ENCODE peak calls at places on chromosomes 16 and 17, in five cellular contexts. Y, G, I, M and R are unnamed samples.

GRCh38 chr17:83135692-83136091 is 56.3 kb downstream of the METRNL start:
- DNase-seq in M (no peak), G (no peak), Y (no peak), I (no peak), R (no peak)

GRCh38 chr16:969508-970378 is 1.0 kb downstream of the LMF1 start:
- DNase-seq in Y (no peak), I (no peak), G (peak), M (no peak), R (no peak)

GRCh38 chr16:74793571-74793970 is 19.0 kb upstream of the FA2H start:
- DNase-seq in G (no peak), Y (no peak), M (no peak), I (no peak), R (no peak)

GRCh38 chr17:79983456-79983855 is 52.2 kb downstream of the TBC1D16 start:
- DNase-seq in Y (no peak), M (no peak), I (no peak), G (no peak), R (no peak)

GRCh38 chr17:31581491-31581890 is 190.0 kb downstream of the RAB11FIP4 start:
- DNase-seq in G (no peak), Y (no peak), M (no peak), I (no peak), R (no peak)

GRCh38 chr17:18087610-18088491 is at the start of gene DRG2:
- DNase-seq in M (peak), I (peak), G (peak), Y (peak), R (peak)

GRCh38 chr16:54324716-54325115 is 38.1 kb upstream of the IRX3 start:
- DNase-seq in G (no peak), Y (no peak), I (no peak), M (no peak), R (no peak)

GRCh38 chr17:33049781-33050414 is 58.3 kb downstream of the SPACA3 start:
- DNase-seq in M (peak), Y (no peak), I (no peak), G (peak), R (peak)

GRCh38 chr17:40107266-40107980 is 7.0 kb upstream of the NR1D1 start:
- DNase-seq in G (no peak), Y (no peak), M (no peak), I (no peak), R (no peak)

GRCh38 chr17:32142857-32143524 is 689 bp downstream of the RHOT1 start:
- DNase-seq in M (peak), G (peak), Y (peak), I (no peak), R (peak)

GRCh38 chr16:29898786-29899515 is 399 bp downstream of the SEZ6L2 start:
- DNase-seq in Y (no peak), G (no peak), M (peak), I (no peak), R (no peak)

GRCh38 chr16:57834936-57835335 is 32.6 kb upstream of the KIFC3 start:
- DNase-seq in G (no peak), Y (no peak), I (no peak), M (no peak), R (no peak)

GRCh38 chr16:70638814-70639792 is 7.3 kb upstream of the IL34 start:
- DNase-seq in M (no peak), Y (peak), I (no peak), G (no peak), R (no peak)

GRCh38 chr16:373848-374615 is 3.7 kb upstream of the MRPL28 start:
- DNase-seq in Y (no peak), M (no peak), G (no peak), I (no peak), R (no peak)

GRCh38 chr17:5097101-5097834 is 14.4 kb downstream of the ZNF232 start:
- DNase-seq in I (peak), G (peak), M (peak), Y (no peak), R (peak)

GRCh38 chr17:35684046-35684802 is 47.2 kb upstream of the RASL10B start:
- DNase-seq in Y (peak), I (no peak), G (no peak), M (no peak), R (no peak)

GRCh38 chr16:25006504-25007055 is 8.6 kb downstream of the ARHGAP17 start:
- DNase-seq in G (no peak), I (no peak), Y (no peak), M (no peak), R (no peak)

GRCh38 chr17:40442392-40443195 is 656 bp upstream of the IGFBP4 start:
- DNase-seq in I (no peak), M (no peak), G (no peak), Y (no peak), R (no peak)

GRCh38 chr17:20999044-20999573 is 43.7 kb downstream of the USP22 start:
- DNase-seq in Y (no peak), G (no peak), M (no peak), I (no peak), R (no peak)

GRCh38 chr16:79758615-79759346 is 158.2 kb upstream of the MAF start:
- DNase-seq in Y (no peak), G (no peak), I (no peak), M (no peak), R (no peak)

GRCh38 chr16:6725634-6726331 is 606.9 kb upstream of the RBFOX1 start:
- DNase-seq in I (no peak), M (no peak), Y (no peak), G (peak), R (no peak)

GRCh38 chr17:50114849-50115357 is 15.1 kb downstream of the SAMD14 start:
- DNase-seq in I (no peak), Y (no peak), G (peak), M (no peak), R (no peak)

GRCh38 chr16:4319454-4319853 is 3.6 kb downstream of the GLIS2 start:
- DNase-seq in M (no peak), Y (no peak), G (no peak), I (no peak), R (no peak)

GRCh38 chr17:71251936-71252335 is 868.9 kb upstream of the SOX9 start:
- DNase-seq in M (no peak), Y (no peak), I (no peak), G (no peak), R (no peak)

GRCh38 chr16:50938923-50939322 is 197.0 kb downstream of the CYLD start:
- DNase-seq in G (no peak), M (no peak), I (no peak), Y (no peak), R (no peak)

GRCh38 chr17:30812218-30813177 is 12.0 kb downstream of the CRLF3 start:
- DNase-seq in I (no peak), Y (no peak), G (no peak), M (no peak), R (no peak)

GRCh38 chr17:45580914-45581313 is 90.4 kb upstream of the PLEKHM1 start:
- DNase-seq in M (no peak), G (no peak), Y (no peak), I (no peak), R (no peak)

GRCh38 chr17:45581860-45582259 is 91.3 kb upstream of the PLEKHM1 start:
- DNase-seq in M (no peak), G (no peak), I (no peak), Y (no peak), R (no peak)

GRCh38 chr17:45579529-45580495 is 89.3 kb upstream of the PLEKHM1 start:
- DNase-seq in Y (no peak), I (no peak), M (no peak), G (peak), R (no peak)

GRCh38 chr17:45578516-45579455 is 88.3 kb upstream of the PLEKHM1 start:
- DNase-seq in M (no peak), Y (no peak), G (no peak), I (no peak), R (no peak)

GRCh38 chr17:45584092-45585036 is 93.8 kb upstream of the PLEKHM1 start:
- DNase-seq in M (peak), G (peak), Y (no peak), I (peak), R (peak)
- TF ChIP-seq CTCF in M (no peak), G (no peak), Y (no peak), I (no peak), R (no peak)

GRCh38 chr17:1108560-1108809 is 71.3 kb downstream of the ABR start:
- DNase-seq in Y (no peak), M (peak), I (no peak), G (no peak), R (no peak)
- TF ChIP-seq CTCF in Y (no peak), M (no peak), I (no peak), G (no peak), R (no peak)

GRCh38 chr16:85607796-85608514 is 5.2 kb upstream of the GSE1 start:
- DNase-seq in M (no peak), I (no peak), Y (no peak), G (no peak), R (no peak)

GRCh38 chr16:85608515-85608885 is 4.6 kb upstream of the GSE1 start:
- DNase-seq in G (no peak), M (no peak), I (no peak), Y (no peak), R (no peak)

GRCh38 chr16:85606920-85607319 is 6.2 kb upstream of the GSE1 start:
- DNase-seq in Y (no peak), M (no peak), G (no peak), I (no peak), R (no peak)

GRCh38 chr16:85605912-85606841 is 6.9 kb upstream of the GSE1 start:
- DNase-seq in G (no peak), Y (no peak), I (no peak), M (no peak), R (no peak)

DNA sequence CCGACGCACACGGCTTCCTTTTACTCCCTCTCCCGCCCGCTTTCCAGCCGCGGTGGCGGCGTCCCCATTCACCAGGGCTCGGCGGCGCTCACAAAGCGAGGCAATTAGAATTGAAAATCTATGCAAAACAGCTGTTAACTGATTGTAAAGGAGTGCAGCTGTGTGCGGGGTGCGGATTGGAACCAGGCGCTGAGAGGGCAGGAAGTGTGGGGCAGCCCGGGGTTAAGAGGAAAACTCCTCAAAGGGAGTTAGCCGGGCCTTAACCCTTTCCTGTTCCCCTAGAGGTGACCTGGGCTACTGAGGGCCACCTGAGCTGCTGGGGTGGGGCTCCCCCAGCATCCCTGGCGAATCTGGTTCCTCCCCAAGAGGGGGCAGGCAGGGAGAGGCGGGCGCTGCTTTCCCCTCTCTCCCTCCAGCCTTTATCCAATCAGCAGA is 5.8 kb upstream of the GSE1 start:
- DNase-seq in Y (no peak), G (peak), I (no peak), M (peak), R (no peak)
- TF ChIP-seq CTCF in Y (no peak), G (peak), I (no peak), M (peak), R (peak)

GRCh38 chr16:82504811-82505210 is 122.0 kb upstream of the CDH13 start:
- DNase-seq in Y (no peak), M (no peak), I (no peak), G (peak), R (no peak)
- TF ChIP-seq CTCF in Y (no peak), M (no peak), I (no peak), G (no peak), R (no peak)

GRCh38 chr16:20396846-20397467 is 7.6 kb downstream of the PDILT start:
- DNase-seq in G (no peak), I (no peak), M (no peak), Y (no peak), R (no peak)

GRCh38 chr16:20399185-20399584 is 5.4 kb downstream of the PDILT start:
- DNase-seq in I (no peak), Y (no peak), M (no peak), G (no peak), R (no peak)

GRCh38 chr16:20401066-20401465 is 3.5 kb downstream of the PDILT start:
- DNase-seq in G (no peak), Y (no peak), I (no peak), M (no peak), R (no peak)

GRCh38 chr16:20398603-20399002 is 5.9 kb downstream of the PDILT start:
- DNase-seq in I (no peak), G (no peak), M (no peak), Y (no peak), R (no peak)

GRCh38 chr16:20397468-20398074 is 7.0 kb downstream of the PDILT start:
- DNase-seq in G (no peak), Y (no peak), M (no peak), I (no peak), R (no peak)
- TF ChIP-seq CTCF in G (no peak), Y (no peak), M (no peak), I (no peak), R (no peak)

DNA sequence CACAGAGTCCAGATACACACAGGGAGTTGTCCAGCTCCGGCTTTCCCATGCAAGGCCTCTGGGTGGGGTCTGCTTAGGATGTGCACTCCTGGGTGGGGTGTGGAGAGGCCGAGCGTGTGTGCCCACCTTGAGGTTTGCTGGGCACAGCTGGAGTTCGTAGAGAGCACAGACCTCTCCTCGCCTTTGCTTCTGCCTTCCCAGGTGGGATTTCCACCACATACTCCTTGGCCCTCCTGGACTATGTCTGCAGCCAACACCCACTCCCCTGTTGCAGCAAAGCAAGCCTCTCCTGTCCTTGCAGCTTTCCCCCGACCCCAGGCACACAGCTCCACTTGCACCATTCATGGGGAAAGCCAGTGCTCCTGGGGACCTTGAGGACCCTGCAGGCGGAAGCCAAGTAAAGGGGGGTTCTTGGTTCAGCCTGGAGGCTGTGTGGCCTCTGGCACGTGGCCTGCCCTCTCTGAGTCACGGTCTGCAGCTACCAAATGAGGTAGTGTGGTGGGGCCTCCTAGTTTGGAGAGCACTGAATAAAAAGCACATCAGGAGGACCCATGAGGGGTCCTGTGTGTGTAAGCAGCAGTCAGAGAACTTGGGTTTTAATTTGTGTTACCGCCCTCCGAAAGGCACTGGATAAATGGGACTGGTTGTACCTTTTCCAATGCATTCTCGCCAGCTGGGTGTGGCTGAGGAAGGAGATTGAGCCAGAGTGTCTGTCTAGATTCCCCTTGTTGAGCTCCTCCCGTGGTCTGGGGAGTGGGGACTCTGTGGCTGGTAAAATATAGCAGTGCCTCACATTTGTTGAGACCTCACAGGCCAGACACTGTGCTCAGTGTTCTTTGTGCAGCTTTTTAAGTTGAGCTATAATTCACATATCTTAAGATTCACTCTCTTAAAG is 31.6 kb downstream of the MPRIP start:
- DNase-seq in Y (no peak), G (no peak), M (peak), I (no peak), R (no peak)
- TF ChIP-seq CTCF in Y (no peak), G (no peak), M (no peak), I (no peak), R (no peak)

GRCh38 chr17:45720386-45720785 is 63.7 kb upstream of the CRHR1 start:
- DNase-seq in Y (no peak), I (no peak), G (no peak), M (no peak), R (no peak)

GRCh38 chr17:45718791-45719190 is 65.3 kb upstream of the CRHR1 start:
- DNase-seq in I (no peak), M (no peak), G (no peak), Y (no peak), R (no peak)

GRCh38 chr17:45719335-45720071 is 64.6 kb upstream of the CRHR1 start:
- DNase-seq in I (no peak), G (peak), Y (peak), M (no peak), R (no peak)

DNA sequence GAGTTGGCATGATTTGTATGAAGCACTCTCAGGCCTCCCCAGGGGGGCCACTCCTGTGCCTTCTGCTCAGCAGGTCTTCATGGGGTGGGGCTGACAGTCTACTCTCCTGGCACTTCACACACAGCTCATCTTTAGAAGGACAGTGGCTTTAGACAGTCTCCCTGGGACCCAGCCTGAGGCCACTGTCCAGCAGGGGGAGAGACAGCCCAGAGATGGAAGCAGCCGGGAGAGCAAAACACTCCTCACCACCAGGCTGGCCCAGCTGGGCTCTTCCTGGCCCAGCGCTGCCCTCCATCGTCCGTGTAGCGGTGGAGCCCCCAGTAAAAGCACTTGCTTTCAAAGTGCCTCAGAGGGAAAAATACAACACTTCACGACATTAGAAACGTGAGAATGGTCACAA is 62.0 kb upstream of the CRHR1 start:
- DNase-seq in G (peak), I (no peak), Y (no peak), M (peak), R (no peak)
- TF ChIP-seq CTCF in G (peak), I (no peak), Y (peak), M (peak), R (peak)

DNA sequence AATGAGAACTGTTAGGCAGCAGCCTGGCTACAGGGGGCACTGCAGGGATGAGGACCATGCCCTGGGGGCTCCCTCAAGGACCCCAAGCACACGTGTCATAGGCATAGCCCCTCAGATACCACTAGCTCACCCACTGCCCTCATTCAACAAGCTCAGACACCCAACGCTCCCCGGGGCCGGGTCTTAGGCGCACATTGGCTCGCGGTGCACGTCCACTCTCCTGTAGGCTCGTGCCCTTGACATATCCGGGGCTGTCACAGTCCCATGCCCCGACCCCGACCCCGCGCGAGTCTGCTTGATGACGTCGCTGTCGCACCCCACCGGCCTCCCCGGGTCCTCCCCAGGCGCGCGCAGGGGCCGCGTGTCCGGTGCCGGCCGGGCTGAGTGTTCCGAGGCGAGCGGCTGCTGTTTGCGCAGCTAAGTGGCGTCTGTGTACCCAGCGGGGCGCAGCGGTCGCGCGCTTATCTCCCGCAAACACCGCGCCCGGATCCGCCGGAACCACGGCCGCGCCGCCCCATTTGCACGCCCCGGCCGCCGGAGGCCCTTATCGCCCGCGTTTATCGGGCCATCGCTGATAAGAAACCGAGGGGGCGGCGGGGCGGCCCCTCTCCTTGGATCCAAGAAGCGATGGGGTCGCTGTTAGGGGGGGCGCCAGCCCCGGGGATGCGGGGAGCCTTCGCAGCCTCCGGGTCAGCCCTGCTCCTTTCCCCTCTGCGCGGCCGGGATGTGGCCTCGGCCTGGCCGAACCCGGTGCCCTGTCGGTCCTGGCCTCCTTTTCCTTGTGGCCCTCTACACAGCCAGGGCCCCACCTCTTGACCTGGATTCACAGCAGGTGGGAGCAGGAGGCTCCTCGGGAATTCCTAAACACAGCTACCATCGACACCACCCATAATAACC is 20.7 kb upstream of the NAGS start:
- DNase-seq in M (peak), I (no peak), Y (no peak), G (peak), R (peak)
- TF ChIP-seq CTCF in M (peak), I (no peak), Y (peak), G (peak), R (peak)